ENCODE peak calls at places on chromosomes 4 and X, in five cellular contexts. One of them, this sample, is unnamed.

GRCh38 chrX:70476166-70476933 is 31.7 kb downstream of the DLG3 start:
- DNase-seq in lower lobe of right lung: no peak
- DNase-seq in psoas muscle: no peak
- DNase-seq in lower leg skin: no peak
- DNase-seq in A549: no peak
- DNase-seq in this sample: no peak

GRCh38 chr4:100799767-100800539 is 282.1 kb upstream of the EMCN start:
- DNase-seq in lower lobe of right lung: no peak
- DNase-seq in lower leg skin: no peak
- DNase-seq in A549: no peak
- DNase-seq in psoas muscle: no peak
- DNase-seq in this sample: no peak

GRCh38 chr4:139902328-139903217 is 237.0 kb downstream of the MGST2 start:
- DNase-seq in psoas muscle: no peak
- DNase-seq in lower lobe of right lung: no peak
- DNase-seq in A549: no peak
- DNase-seq in lower leg skin: no peak
- DNase-seq in this sample: no peak

GRCh38 chr4:163548481-163549243 is 54.2 kb downstream of the TMA16 start:
- DNase-seq in lower leg skin: no peak
- DNase-seq in lower lobe of right lung: no peak
- DNase-seq in psoas muscle: peak
- DNase-seq in A549: peak
- DNase-seq in this sample: no peak

GRCh38 chr4:150123982-150124670 is 45.9 kb downstream of the DCLK2 start:
- DNase-seq in lower lobe of right lung: no peak
- DNase-seq in A549: no peak
- DNase-seq in psoas muscle: no peak
- DNase-seq in lower leg skin: no peak
- DNase-seq in this sample: no peak

GRCh38 chr4:7868430-7868775 is 71.3 kb downstream of the AFAP1 start:
- DNase-seq in lower leg skin: no peak
- DNase-seq in psoas muscle: no peak
- DNase-seq in lower lobe of right lung: no peak
- DNase-seq in A549: no peak
- DNase-seq in this sample: no peak

GRCh38 chr4:122542411-122543236 is 78.2 kb downstream of the IL21 start:
- DNase-seq in psoas muscle: no peak
- DNase-seq in A549: no peak
- DNase-seq in lower leg skin: no peak
- DNase-seq in lower lobe of right lung: no peak
- DNase-seq in this sample: no peak

GRCh38 chr4:185479507-185479971 is 8.0 kb upstream of the CCDC110 start:
- DNase-seq in A549: no peak
- DNase-seq in lower lobe of right lung: no peak
- DNase-seq in psoas muscle: no peak
- DNase-seq in lower leg skin: no peak
- DNase-seq in this sample: no peak

GRCh38 chr4:185654311-185654710 is 119.0 kb upstream of the PDLIM3 start:
- DNase-seq in lower leg skin: no peak
- DNase-seq in lower lobe of right lung: no peak
- DNase-seq in A549: no peak
- DNase-seq in psoas muscle: no peak
- DNase-seq in this sample: no peak

GRCh38 chr4:113683143-113683542 is 78.4 kb downstream of the CAMK2D start:
- DNase-seq in psoas muscle: no peak
- DNase-seq in A549: no peak
- DNase-seq in lower leg skin: no peak
- DNase-seq in lower lobe of right lung: no peak
- DNase-seq in this sample: no peak

GRCh38 chr4:165151734-165152133 is 39.1 kb upstream of the TMEM192 start:
- DNase-seq in lower leg skin: no peak
- DNase-seq in psoas muscle: no peak
- DNase-seq in A549: no peak
- DNase-seq in lower lobe of right lung: no peak
- DNase-seq in this sample: no peak

GRCh38 chr4:170026253-170026991 is at the start of gene MFAP3L:
- DNase-seq in lower lobe of right lung: peak
- DNase-seq in psoas muscle: peak
- DNase-seq in A549: peak
- DNase-seq in lower leg skin: peak
- DNase-seq in this sample: peak

GRCh38 chr4:139593091-139593564 is 37.1 kb upstream of the SETD7 start:
- DNase-seq in lower leg skin: no peak
- DNase-seq in lower lobe of right lung: no peak
- DNase-seq in psoas muscle: no peak
- DNase-seq in A549: peak
- DNase-seq in this sample: no peak

GRCh38 chr4:40458109-40458508 is 123.0 kb downstream of the CHRNA9 start:
- DNase-seq in lower lobe of right lung: no peak
- DNase-seq in psoas muscle: no peak
- DNase-seq in lower leg skin: no peak
- DNase-seq in A549: peak
- DNase-seq in this sample: no peak

GRCh38 chrX:69412661-69413060 is 91.5 kb upstream of the NALF2 start:
- DNase-seq in A549: no peak
- DNase-seq in lower leg skin: no peak
- DNase-seq in psoas muscle: no peak
- DNase-seq in lower lobe of right lung: no peak
- DNase-seq in this sample: no peak

GRCh38 chr4:123939621-123940020 is 543.0 kb downstream of the SPRY1 start:
- DNase-seq in A549: no peak
- DNase-seq in lower lobe of right lung: no peak
- DNase-seq in psoas muscle: no peak
- DNase-seq in lower leg skin: no peak
- DNase-seq in this sample: no peak

GRCh38 chr4:142091691-142092182 is 455.4 kb downstream of the IL15 start:
- DNase-seq in lower leg skin: no peak
- DNase-seq in A549: peak
- DNase-seq in psoas muscle: no peak
- DNase-seq in lower lobe of right lung: no peak
- DNase-seq in this sample: peak

GRCh38 chr4:125316391-125316780 is 1.6 kb downstream of the FAT4 start:
- DNase-seq in A549: peak
- DNase-seq in psoas muscle: peak
- DNase-seq in lower lobe of right lung: peak
- DNase-seq in lower leg skin: peak
- DNase-seq in this sample: peak

GRCh38 chr4:81095411-81095810 is 64.9 kb downstream of the BMP3 start:
- DNase-seq in psoas muscle: no peak
- DNase-seq in A549: no peak
- DNase-seq in lower leg skin: no peak
- DNase-seq in lower lobe of right lung: no peak
- DNase-seq in this sample: no peak

GRCh38 chr4:22202351-22203343 is 254.1 kb upstream of the KCNIP4 start:
- DNase-seq in A549: no peak
- DNase-seq in lower lobe of right lung: no peak
- DNase-seq in lower leg skin: no peak
- DNase-seq in psoas muscle: no peak
- DNase-seq in this sample: no peak

GRCh38 chr4:7351014-7351413 is 83.7 kb downstream of the PSAPL1 start:
- DNase-seq in A549: no peak
- DNase-seq in lower leg skin: no peak
- DNase-seq in lower lobe of right lung: peak
- DNase-seq in psoas muscle: peak
- DNase-seq in this sample: no peak

GRCh38 chrX:107978707-107979307 is 3.4 kb downstream of the TEX13B start:
- DNase-seq in psoas muscle: no peak
- DNase-seq in lower leg skin: no peak
- DNase-seq in lower lobe of right lung: no peak
- DNase-seq in A549: peak
- DNase-seq in this sample: no peak

GRCh38 chr4:30256105-30256828 is 463.9 kb upstream of the PCDH7 start:
- DNase-seq in psoas muscle: no peak
- DNase-seq in lower leg skin: no peak
- DNase-seq in A549: no peak
- DNase-seq in lower lobe of right lung: no peak
- DNase-seq in this sample: no peak

GRCh38 chrX:114583646-114584433 is at the start of gene HTR2C:
- DNase-seq in lower leg skin: no peak
- DNase-seq in A549: no peak
- DNase-seq in psoas muscle: no peak
- DNase-seq in lower lobe of right lung: no peak
- DNase-seq in this sample: no peak

GRCh38 chr4:138522366-138522765 is 280.2 kb upstream of the SLC7A11 start:
- DNase-seq in A549: peak
- DNase-seq in psoas muscle: no peak
- DNase-seq in lower leg skin: no peak
- DNase-seq in lower lobe of right lung: no peak
- DNase-seq in this sample: no peak

GRCh38 chr4:101279377-101279871 is 67.9 kb downstream of the PPP3CA start:
- DNase-seq in A549: peak
- DNase-seq in psoas muscle: no peak
- DNase-seq in lower lobe of right lung: no peak
- DNase-seq in lower leg skin: no peak
- DNase-seq in this sample: no peak

GRCh38 chr4:87979810-87980209 is 4.3 kb downstream of the SPP1 start:
- DNase-seq in psoas muscle: no peak
- DNase-seq in A549: no peak
- DNase-seq in lower lobe of right lung: no peak
- DNase-seq in lower leg skin: no peak
- DNase-seq in this sample: no peak

GRCh38 chr4:115851918-115852766 is 738.7 kb upstream of the NDST4 start:
- DNase-seq in lower lobe of right lung: peak
- DNase-seq in A549: peak
- DNase-seq in psoas muscle: no peak
- DNase-seq in lower leg skin: peak
- DNase-seq in this sample: no peak
- TF ChIP-seq CTCF in lower lobe of right lung: peak
- TF ChIP-seq CTCF in A549: peak
- TF ChIP-seq CTCF in psoas muscle: no peak
- TF ChIP-seq CTCF in lower leg skin: no peak
- TF ChIP-seq CTCF in this sample: no peak

GRCh38 chr4:85778809-85779124 is 303.8 kb downstream of the ARHGAP24 start:
- DNase-seq in A549: no peak
- DNase-seq in lower lobe of right lung: no peak
- DNase-seq in psoas muscle: no peak
- DNase-seq in lower leg skin: no peak
- DNase-seq in this sample: no peak

GRCh38 chr4:85774489-85774888 is 299.5 kb downstream of the ARHGAP24 start:
- DNase-seq in psoas muscle: no peak
- DNase-seq in lower leg skin: no peak
- DNase-seq in lower lobe of right lung: no peak
- DNase-seq in A549: no peak
- DNase-seq in this sample: no peak

GRCh38 chr4:85777908-85778808 is 303.2 kb downstream of the ARHGAP24 start:
- DNase-seq in psoas muscle: no peak
- DNase-seq in lower leg skin: no peak
- DNase-seq in A549: no peak
- DNase-seq in lower lobe of right lung: no peak
- DNase-seq in this sample: no peak

GRCh38 chr4:85776091-85776490 is 301.1 kb downstream of the ARHGAP24 start:
- DNase-seq in lower leg skin: no peak
- DNase-seq in A549: no peak
- DNase-seq in psoas muscle: no peak
- DNase-seq in lower lobe of right lung: no peak
- DNase-seq in this sample: no peak

DNA sequence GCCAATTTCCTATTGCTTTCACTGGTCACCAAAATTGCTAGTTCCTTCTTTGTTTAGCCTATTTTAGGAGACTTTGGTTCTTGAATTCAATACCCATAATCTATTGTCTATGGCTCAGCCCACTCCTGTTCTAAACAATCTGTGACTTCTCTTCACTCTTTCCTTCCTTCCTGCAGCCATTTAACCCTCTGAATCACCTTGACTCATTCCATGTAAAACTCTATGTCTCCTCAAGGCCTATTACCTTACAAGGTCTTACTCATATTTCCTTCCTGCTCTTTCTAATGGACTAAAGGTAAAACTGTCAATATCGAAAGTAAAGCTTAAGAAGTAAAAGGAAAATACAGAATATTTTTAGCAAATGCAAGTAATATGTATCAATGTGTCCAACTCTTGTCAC is 301.6 kb downstream of the ARHGAP24 start:
- DNase-seq in psoas muscle: no peak
- DNase-seq in A549: no peak
- DNase-seq in lower leg skin: no peak
- DNase-seq in lower lobe of right lung: no peak
- DNase-seq in this sample: no peak
- H3K4me3 ChIP-seq in psoas muscle: no peak
- H3K4me3 ChIP-seq in A549: no peak
- H3K4me3 ChIP-seq in lower leg skin: no peak
- H3K4me3 ChIP-seq in lower lobe of right lung: no peak
- H3K4me3 ChIP-seq in this sample: no peak

GRCh38 chr4:156158747-156159146 is 205.1 kb upstream of the CTSO start:
- DNase-seq in psoas muscle: no peak
- DNase-seq in lower leg skin: no peak
- DNase-seq in A549: no peak
- DNase-seq in lower lobe of right lung: no peak
- DNase-seq in this sample: no peak

DNA sequence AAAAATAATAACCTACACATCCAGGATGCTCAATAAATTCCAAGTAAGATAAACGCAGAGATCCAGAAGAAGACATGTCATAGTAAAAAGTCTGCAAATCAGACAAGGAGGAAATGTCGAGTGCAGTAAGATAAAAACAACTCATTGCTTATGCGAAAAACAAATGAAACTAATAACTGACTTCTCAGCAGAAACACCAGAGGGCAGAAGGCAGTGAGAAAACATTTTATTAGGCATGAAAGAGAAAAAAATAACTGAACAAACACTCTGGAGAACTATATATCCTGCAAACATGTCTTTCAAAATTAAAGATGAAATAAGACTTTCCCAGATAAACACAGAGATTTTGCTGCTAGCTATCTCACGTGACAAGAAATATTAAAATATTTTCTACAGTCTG is 201.3 kb upstream of the CTSO start:
- DNase-seq in lower lobe of right lung: no peak
- DNase-seq in psoas muscle: no peak
- DNase-seq in lower leg skin: no peak
- DNase-seq in A549: no peak
- DNase-seq in this sample: no peak
- TF ChIP-seq CTCF in lower lobe of right lung: no peak
- TF ChIP-seq CTCF in psoas muscle: no peak
- TF ChIP-seq CTCF in lower leg skin: no peak
- TF ChIP-seq CTCF in A549: no peak
- TF ChIP-seq CTCF in this sample: no peak

DNA sequence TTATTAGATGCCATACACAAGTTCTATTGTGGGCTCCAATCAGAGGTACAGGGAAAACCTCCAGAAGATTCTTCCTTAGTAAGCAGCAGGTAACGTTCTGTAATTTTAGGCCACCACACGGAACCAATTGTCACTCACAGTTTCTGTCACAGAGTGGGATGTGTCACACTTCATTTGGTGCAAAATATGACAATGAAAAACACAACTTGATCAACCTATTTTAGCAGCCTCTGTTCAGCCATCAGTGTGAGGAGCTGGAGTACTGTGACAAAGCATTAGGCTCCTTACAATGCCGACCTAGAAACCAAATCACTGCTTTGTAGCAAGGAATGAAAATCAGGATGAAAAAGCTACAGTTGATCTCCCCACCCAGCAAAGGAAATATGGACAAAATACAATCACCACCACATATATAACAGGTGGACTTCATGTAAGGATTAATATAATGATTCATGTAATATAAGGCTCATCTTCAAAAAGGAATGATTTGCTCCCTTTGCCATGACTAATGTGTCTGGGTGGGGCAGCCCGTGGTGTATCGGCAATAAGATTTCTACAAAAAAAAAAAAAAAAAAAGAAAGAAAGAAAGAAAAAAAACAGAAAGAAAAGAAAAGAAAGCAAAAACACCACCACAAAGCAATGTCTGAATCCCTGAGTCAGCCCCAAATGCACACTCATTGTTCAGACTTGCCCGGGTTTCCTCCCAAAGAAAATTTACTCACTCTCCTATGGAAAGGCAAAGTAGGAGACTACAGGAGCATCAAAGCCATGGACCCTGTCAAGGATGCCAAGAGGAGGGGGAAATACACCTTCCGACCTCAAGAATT is 36.0 kb downstream of the SLC9A7 start:
- DNase-seq in lower leg skin: no peak
- DNase-seq in A549: no peak
- DNase-seq in lower lobe of right lung: no peak
- DNase-seq in psoas muscle: no peak
- DNase-seq in this sample: no peak
- H3K4me3 ChIP-seq in lower leg skin: no peak
- H3K4me3 ChIP-seq in A549: no peak
- H3K4me3 ChIP-seq in lower lobe of right lung: no peak
- H3K4me3 ChIP-seq in psoas muscle: no peak
- H3K4me3 ChIP-seq in this sample: no peak

This sample was measured in coronary artery.